ENCODE peak calls at places on chromosomes 5 and 9, in four cellular contexts. One of them, this sample, is unnamed.

GRCh38 chr5:170393235-170393634 is 4.1 kb upstream of the KCNMB1 start:
- DNase-seq in activated CD4-positive, alpha-beta T cell treated with anti-CD3 and anti-CD28 coated beads, Interleukin-2, amount 50 U/mL, for 1 hour: peak
- DNase-seq in astrocyte of the spinal cord: no peak
- DNase-seq in AG08396: no peak
- DNase-seq in this sample: peak

GRCh38 chr5:122436615-122437014 is 124.6 kb downstream of the SNCAIP start:
- DNase-seq in AG08396: no peak
- DNase-seq in astrocyte of the spinal cord: no peak
- DNase-seq in activated CD4-positive, alpha-beta T cell treated with anti-CD3 and anti-CD28 coated beads, Interleukin-2, amount 50 U/mL, for 1 hour: no peak
- DNase-seq in this sample: no peak

GRCh38 chr5:167346461-167346860 is 945.0 kb upstream of the WWC1 start:
- DNase-seq in AG08396: no peak
- DNase-seq in activated CD4-positive, alpha-beta T cell treated with anti-CD3 and anti-CD28 coated beads, Interleukin-2, amount 50 U/mL, for 1 hour: no peak
- DNase-seq in astrocyte of the spinal cord: no peak
- DNase-seq in this sample: no peak

GRCh38 chr5:179113143-179113530 is 53.0 kb downstream of the ZNF354C start:
- DNase-seq in activated CD4-positive, alpha-beta T cell treated with anti-CD3 and anti-CD28 coated beads, Interleukin-2, amount 50 U/mL, for 1 hour: no peak
- DNase-seq in astrocyte of the spinal cord: no peak
- DNase-seq in AG08396: no peak
- DNase-seq in this sample: no peak

GRCh38 chr5:119082691-119083090 is 11.8 kb downstream of the DMXL1 start:
- DNase-seq in activated CD4-positive, alpha-beta T cell treated with anti-CD3 and anti-CD28 coated beads, Interleukin-2, amount 50 U/mL, for 1 hour: no peak
- DNase-seq in astrocyte of the spinal cord: no peak
- DNase-seq in AG08396: no peak
- DNase-seq in this sample: no peak

GRCh38 chr5:135241536-135241935 is 157.5 kb downstream of the MACROH2A1 start:
- DNase-seq in AG08396: no peak
- DNase-seq in astrocyte of the spinal cord: no peak
- DNase-seq in activated CD4-positive, alpha-beta T cell treated with anti-CD3 and anti-CD28 coated beads, Interleukin-2, amount 50 U/mL, for 1 hour: no peak
- DNase-seq in this sample: no peak

GRCh38 chr5:2007906-2008437 is 125.2 kb upstream of the IRX4 start:
- DNase-seq in astrocyte of the spinal cord: no peak
- DNase-seq in activated CD4-positive, alpha-beta T cell treated with anti-CD3 and anti-CD28 coated beads, Interleukin-2, amount 50 U/mL, for 1 hour: no peak
- DNase-seq in AG08396: no peak
- DNase-seq in this sample: no peak

GRCh38 chr9:73215249-73215648 is 63.6 kb downstream of the ANXA1 start:
- DNase-seq in activated CD4-positive, alpha-beta T cell treated with anti-CD3 and anti-CD28 coated beads, Interleukin-2, amount 50 U/mL, for 1 hour: no peak
- DNase-seq in AG08396: no peak
- DNase-seq in astrocyte of the spinal cord: no peak
- DNase-seq in this sample: no peak

GRCh38 chr5:77637170-77638074 is 1.1 kb downstream of the OTP start:
- DNase-seq in activated CD4-positive, alpha-beta T cell treated with anti-CD3 and anti-CD28 coated beads, Interleukin-2, amount 50 U/mL, for 1 hour: no peak
- DNase-seq in astrocyte of the spinal cord: no peak
- DNase-seq in AG08396: no peak
- DNase-seq in this sample: no peak

GRCh38 chr9:119257592-119257991 is 111.6 kb downstream of the BRINP1 start:
- DNase-seq in AG08396: no peak
- DNase-seq in activated CD4-positive, alpha-beta T cell treated with anti-CD3 and anti-CD28 coated beads, Interleukin-2, amount 50 U/mL, for 1 hour: no peak
- DNase-seq in astrocyte of the spinal cord: no peak
- DNase-seq in this sample: no peak

GRCh38 chr5:158911693-158912363 is 187.9 kb downstream of the EBF1 start:
- DNase-seq in AG08396: no peak
- DNase-seq in astrocyte of the spinal cord: no peak
- DNase-seq in activated CD4-positive, alpha-beta T cell treated with anti-CD3 and anti-CD28 coated beads, Interleukin-2, amount 50 U/mL, for 1 hour: no peak
- DNase-seq in this sample: no peak

GRCh38 chr9:20217596-20217995 is 404.7 kb downstream of the MLLT3 start:
- DNase-seq in activated CD4-positive, alpha-beta T cell treated with anti-CD3 and anti-CD28 coated beads, Interleukin-2, amount 50 U/mL, for 1 hour: no peak
- DNase-seq in astrocyte of the spinal cord: no peak
- DNase-seq in AG08396: no peak
- DNase-seq in this sample: no peak

GRCh38 chr9:123339666-123340414 is 16.2 kb upstream of the CRB2 start:
- DNase-seq in activated CD4-positive, alpha-beta T cell treated with anti-CD3 and anti-CD28 coated beads, Interleukin-2, amount 50 U/mL, for 1 hour: peak
- DNase-seq in AG08396: no peak
- DNase-seq in astrocyte of the spinal cord: no peak
- DNase-seq in this sample: no peak

GRCh38 chr9:68975644-68976043 is 38.3 kb downstream of the PRKACG start:
- DNase-seq in AG08396: no peak
- DNase-seq in activated CD4-positive, alpha-beta T cell treated with anti-CD3 and anti-CD28 coated beads, Interleukin-2, amount 50 U/mL, for 1 hour: no peak
- DNase-seq in astrocyte of the spinal cord: no peak
- DNase-seq in this sample: no peak

GRCh38 chr9:102855646-102856045 is 139.5 kb upstream of the CYLC2 start:
- DNase-seq in astrocyte of the spinal cord: no peak
- DNase-seq in activated CD4-positive, alpha-beta T cell treated with anti-CD3 and anti-CD28 coated beads, Interleukin-2, amount 50 U/mL, for 1 hour: no peak
- DNase-seq in AG08396: no peak
- DNase-seq in this sample: no peak

GRCh38 chr9:18255747-18256146 is 218.2 kb upstream of the ADAMTSL1 start:
- DNase-seq in activated CD4-positive, alpha-beta T cell treated with anti-CD3 and anti-CD28 coated beads, Interleukin-2, amount 50 U/mL, for 1 hour: no peak
- DNase-seq in astrocyte of the spinal cord: no peak
- DNase-seq in AG08396: no peak
- DNase-seq in this sample: no peak

GRCh38 chr5:55645304-55645703 is 66.8 kb downstream of the SLC38A9 start:
- DNase-seq in AG08396: no peak
- DNase-seq in astrocyte of the spinal cord: no peak
- DNase-seq in activated CD4-positive, alpha-beta T cell treated with anti-CD3 and anti-CD28 coated beads, Interleukin-2, amount 50 U/mL, for 1 hour: no peak
- DNase-seq in this sample: no peak

GRCh38 chr9:128861501-128861900 is 20.2 kb downstream of the KYAT1 start:
- DNase-seq in activated CD4-positive, alpha-beta T cell treated with anti-CD3 and anti-CD28 coated beads, Interleukin-2, amount 50 U/mL, for 1 hour: no peak
- DNase-seq in AG08396: no peak
- DNase-seq in astrocyte of the spinal cord: no peak
- DNase-seq in this sample: no peak

GRCh38 chr5:82644229-82644628 is 366.1 kb upstream of the RPS23 start:
- DNase-seq in astrocyte of the spinal cord: no peak
- DNase-seq in AG08396: no peak
- DNase-seq in activated CD4-positive, alpha-beta T cell treated with anti-CD3 and anti-CD28 coated beads, Interleukin-2, amount 50 U/mL, for 1 hour: no peak
- DNase-seq in this sample: no peak

GRCh38 chr5:36691993-36692392 is 85.6 kb downstream of the SLC1A3 start:
- DNase-seq in AG08396: no peak
- DNase-seq in astrocyte of the spinal cord: peak
- DNase-seq in activated CD4-positive, alpha-beta T cell treated with anti-CD3 and anti-CD28 coated beads, Interleukin-2, amount 50 U/mL, for 1 hour: no peak
- DNase-seq in this sample: no peak

GRCh38 chr9:99472240-99472915 is 250.3 kb downstream of the SEC61B start:
- DNase-seq in astrocyte of the spinal cord: no peak
- DNase-seq in activated CD4-positive, alpha-beta T cell treated with anti-CD3 and anti-CD28 coated beads, Interleukin-2, amount 50 U/mL, for 1 hour: no peak
- DNase-seq in AG08396: no peak
- DNase-seq in this sample: no peak

GRCh38 chr5:26647781-26648180 is 390.6 kb downstream of the CDH9 start:
- DNase-seq in activated CD4-positive, alpha-beta T cell treated with anti-CD3 and anti-CD28 coated beads, Interleukin-2, amount 50 U/mL, for 1 hour: no peak
- DNase-seq in astrocyte of the spinal cord: no peak
- DNase-seq in AG08396: no peak
- DNase-seq in this sample: no peak

GRCh38 chr9:37386988-37387387 is 35.5 kb upstream of the GRHPR start:
- DNase-seq in activated CD4-positive, alpha-beta T cell treated with anti-CD3 and anti-CD28 coated beads, Interleukin-2, amount 50 U/mL, for 1 hour: no peak
- DNase-seq in AG08396: no peak
- DNase-seq in astrocyte of the spinal cord: no peak
- DNase-seq in this sample: no peak

GRCh38 chr5:1005362-1005851 is 3.2 kb upstream of the NKD2 start:
- DNase-seq in activated CD4-positive, alpha-beta T cell treated with anti-CD3 and anti-CD28 coated beads, Interleukin-2, amount 50 U/mL, for 1 hour: no peak
- DNase-seq in AG08396: no peak
- DNase-seq in astrocyte of the spinal cord: no peak
- DNase-seq in this sample: no peak

GRCh38 chr9:78348848-78349247 is 51.9 kb downstream of the PSAT1 start:
- DNase-seq in astrocyte of the spinal cord: no peak
- DNase-seq in AG08396: no peak
- DNase-seq in activated CD4-positive, alpha-beta T cell treated with anti-CD3 and anti-CD28 coated beads, Interleukin-2, amount 50 U/mL, for 1 hour: no peak
- DNase-seq in this sample: no peak

GRCh38 chr5:14204011-14204670 is 61.0 kb downstream of the TRIO start:
- DNase-seq in activated CD4-positive, alpha-beta T cell treated with anti-CD3 and anti-CD28 coated beads, Interleukin-2, amount 50 U/mL, for 1 hour: no peak
- DNase-seq in AG08396: no peak
- DNase-seq in astrocyte of the spinal cord: no peak
- DNase-seq in this sample: no peak

GRCh38 chr9:123978981-123979380 is 32.6 kb upstream of the LHX2 start:
- DNase-seq in AG08396: no peak
- DNase-seq in activated CD4-positive, alpha-beta T cell treated with anti-CD3 and anti-CD28 coated beads, Interleukin-2, amount 50 U/mL, for 1 hour: no peak
- DNase-seq in astrocyte of the spinal cord: no peak
- DNase-seq in this sample: no peak

GRCh38 chr5:149799119-149799623 is 69.1 kb downstream of the PPARGC1B start:
- DNase-seq in activated CD4-positive, alpha-beta T cell treated with anti-CD3 and anti-CD28 coated beads, Interleukin-2, amount 50 U/mL, for 1 hour: no peak
- DNase-seq in astrocyte of the spinal cord: peak
- DNase-seq in AG08396: peak
- DNase-seq in this sample: no peak